ENCODE peak calls at places on chromosomes 16 and 17, in six cellular contexts. X is heart right ventricle, B is Karpas-422, U is left ventricle myocardium inferior, H is HCT116, Z is pancreas. C is an unnamed sample. For H3K9me3, the result is how much of the 10 kb centered on the place peaks cover.

GRCh38 chr16:67234180-67234597 is 7.3 kb downstream of the TMEM208 start:
- DNase-seq in U (no peak), B (no peak), X (no peak), H (no peak), Z (no peak), C (no peak)

GRCh38 chr17:8791910-8792270 is 7.3 kb downstream of the MFSD6L start:
- DNase-seq in U (no peak), B (no peak), Z (no peak), X (no peak), H (peak), C (peak)

GRCh38 chr16:88524973-88525662 is 45.1 kb upstream of the ZC3H18 start:
- DNase-seq in U (no peak), Z (no peak), H (no peak), B (no peak), X (peak), C (peak)

GRCh38 chr17:27631897-27632725 is 1.1 kb downstream of the LGALS9 start:
- DNase-seq in B (no peak), U (no peak), X (no peak), H (no peak), Z (no peak), C (no peak)

GRCh38 chr16:25009822-25010221 is 5.3 kb downstream of the ARHGAP17 start:
- DNase-seq in H (no peak), B (peak), Z (no peak), X (peak), U (peak), C (no peak)

GRCh38 chr16:12784076-12784475 is 19.6 kb downstream of the CPPED1 start:
- DNase-seq in B (no peak), H (no peak), U (no peak), X (no peak), Z (no peak), C (no peak)

GRCh38 chr16:72946474-72947194 is 101.3 kb downstream of the ZFHX3 start:
- DNase-seq in Z (peak), X (peak), H (no peak), B (no peak), U (peak), C (no peak)

GRCh38 chr17:38584350-38584925 is 21.3 kb downstream of the SRCIN1 start:
- DNase-seq in H (no peak), Z (peak), U (peak), X (peak), B (peak), C (no peak)

GRCh38 chr17:5971969-5972368 is 98.2 kb upstream of the WSCD1 start:
- DNase-seq in X (no peak), H (no peak), Z (no peak), B (no peak), U (no peak), C (no peak)

GRCh38 chr17:47720754-47721533 is 12.1 kb upstream of the TBX21 start:
- DNase-seq in Z (no peak), U (no peak), B (no peak), X (no peak), H (peak), C (peak)

GRCh38 chr17:49013311-49014205 is 16.4 kb downstream of the IGF2BP1 start:
- DNase-seq in X (no peak), H (no peak), U (no peak), Z (no peak), B (no peak), C (peak)

GRCh38 chr16:52035406-52035805 is 511.5 kb downstream of the TOX3 start:
- DNase-seq in H (no peak), B (no peak), X (no peak), U (no peak), Z (no peak), C (no peak)

GRCh38 chr17:42670199-42670924 is 6.4 kb downstream of the PLEKHH3 start:
- DNase-seq in U (no peak), X (no peak), Z (peak), H (no peak), B (no peak), C (no peak)

GRCh38 chr16:9092963-9093477 is 1.6 kb downstream of the HAPSTR1 start:
- DNase-seq in X (peak), Z (peak), U (no peak), H (no peak), B (peak), C (no peak)

GRCh38 chr17:6021011-6021400 is 49.2 kb upstream of the WSCD1 start:
- DNase-seq in X (no peak), Z (no peak), H (no peak), U (no peak), B (no peak), C (no peak)

GRCh38 chr16:69918241-69918640 is 32.9 kb upstream of the CLEC18A start:
- DNase-seq in X (no peak), U (no peak), Z (no peak), B (no peak), H (no peak), C (no peak)

GRCh38 chr16:10965440-10966039 is 21.2 kb downstream of the CLEC16A start:
- DNase-seq in B (no peak), U (no peak), Z (no peak), H (no peak), X (no peak), C (no peak)

GRCh38 chr16:81539009-81539820 is 94.6 kb downstream of the CMIP start:
- DNase-seq in X (no peak), B (no peak), U (no peak), Z (no peak), H (no peak), C (no peak)

GRCh38 chr16:89842471-89843408 is 14.5 kb downstream of the SPIRE2 start:
- DNase-seq in Z (no peak), X (peak), B (no peak), H (no peak), U (no peak), C (no peak)

GRCh38 chr16:64339052-64339770 is 782.7 kb downstream of the CDH11 start:
- DNase-seq in Z (no peak), U (no peak), X (no peak), H (no peak), B (peak), C (no peak)

GRCh38 chr16:53549970-53550406 is 47.0 kb upstream of the AKTIP start:
- DNase-seq in X (no peak), B (peak), U (peak), H (peak), Z (peak), C (peak)

DNA sequence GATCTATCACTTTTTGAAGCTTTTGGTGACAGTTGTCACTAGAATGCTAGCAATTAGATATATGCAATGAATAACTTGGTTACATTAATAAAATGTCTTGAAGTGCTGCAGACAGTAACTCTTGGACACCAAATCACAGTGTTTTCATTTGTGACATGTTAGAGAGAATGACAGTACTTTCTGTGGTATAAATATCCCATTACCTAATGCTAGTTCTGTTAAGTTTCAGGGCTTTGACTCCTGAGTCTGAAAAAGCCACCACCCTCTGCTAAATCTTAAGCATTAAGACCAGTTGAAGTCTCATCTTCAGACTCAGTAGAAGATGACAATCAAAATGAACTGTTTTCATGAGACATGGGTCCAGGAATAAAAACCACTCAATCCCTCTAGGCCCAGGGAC is 10.6 kb upstream of the CPHXL2 start:
- DNase-seq in X (no peak), U (no peak), Z (no peak), B (no peak), H (no peak), C (no peak)
- H3K9me3 ChIP-seq in X (under half), U (under half), Z (under half), B (under half), H (under half), C (under half)

GRCh38 chr17:40479754-40480480 is 21.5 kb downstream of the TNS4 start:
- DNase-seq in H (no peak), Z (no peak), U (no peak), B (no peak), X (no peak), C (no peak)
- H3K4me3 ChIP-seq in H (no peak), Z (no peak), U (no peak), B (no peak), X (no peak), C (no peak)

GRCh38 chr17:66056148-66056547 is 135.8 kb downstream of the CEP112 start:
- DNase-seq in U (no peak), B (no peak), X (no peak), H (no peak), Z (no peak), C (no peak)
- H3K9me3 ChIP-seq in U (under half), B (under half), X (under half), H (under half), Z (under half), C (under half)

GRCh38 chr16:30367349-30368009 is 2.8 kb downstream of the TBC1D10B start:
- DNase-seq in X (no peak), H (no peak), U (no peak), B (no peak), Z (no peak), C (no peak)
- H3K4me3 ChIP-seq in X (peak), H (no peak), U (peak), B (peak), Z (peak), C (peak)

C was measured in SJSA1.